ENCODE peak calls at places on chromosome 9, in seven cellular contexts. One of them, this sample, is unnamed.

GRCh38 chr9:87498046-87498815 is 564 bp downstream of the DAPK1 start:
- DNase-seq in adrenal gland: no peak
- DNase-seq in right lobe of liver: peak; percentile 66
- DNase-seq in breast epithelium: no peak
- DNase-seq in heart left ventricle: peak; percentile 45
- DNase-seq in A549: peak; percentile 69
- DNase-seq in NB4: no peak
- DNase-seq in this sample: peak; percentile 83

GRCh38 chr9:126456802-126457547 is 130.3 kb downstream of the MVB12B start:
- DNase-seq in NB4: no peak
- DNase-seq in breast epithelium: no peak
- DNase-seq in heart left ventricle: no peak
- DNase-seq in right lobe of liver: peak; percentile 34
- DNase-seq in A549: no peak
- DNase-seq in adrenal gland: no peak
- DNase-seq in this sample: peak; percentile 30

GRCh38 chr9:130765135-130766030 is 69.7 kb upstream of the ABL1 start:
- DNase-seq in right lobe of liver: no peak
- DNase-seq in breast epithelium: no peak
- DNase-seq in heart left ventricle: no peak
- DNase-seq in NB4: no peak
- DNase-seq in A549: no peak
- DNase-seq in adrenal gland: no peak
- DNase-seq in this sample: no peak

GRCh38 chr9:116223926-116224325 is 70.3 kb downstream of the PAPPA start:
- DNase-seq in right lobe of liver: no peak
- DNase-seq in A549: no peak
- DNase-seq in breast epithelium: no peak
- DNase-seq in adrenal gland: no peak
- DNase-seq in heart left ventricle: no peak
- DNase-seq in NB4: no peak
- DNase-seq in this sample: no peak

GRCh38 chr9:130321539-130321938 is 56.0 kb downstream of the HMCN2 start:
- DNase-seq in A549: no peak
- DNase-seq in heart left ventricle: no peak
- DNase-seq in right lobe of liver: no peak
- DNase-seq in breast epithelium: no peak
- DNase-seq in NB4: no peak
- DNase-seq in adrenal gland: no peak
- DNase-seq in this sample: no peak

GRCh38 chr9:99309540-99309939 is 87.5 kb downstream of the SEC61B start:
- DNase-seq in right lobe of liver: no peak
- DNase-seq in heart left ventricle: no peak
- DNase-seq in NB4: no peak
- DNase-seq in adrenal gland: no peak
- DNase-seq in breast epithelium: no peak
- DNase-seq in A549: no peak
- DNase-seq in this sample: no peak

GRCh38 chr9:304106-304505 is 89.4 kb downstream of the DOCK8 start:
- DNase-seq in heart left ventricle: no peak
- DNase-seq in adrenal gland: no peak
- DNase-seq in A549: no peak
- DNase-seq in right lobe of liver: no peak
- DNase-seq in NB4: no peak
- DNase-seq in breast epithelium: peak; percentile 70
- DNase-seq in this sample: no peak

GRCh38 chr9:126230692-126231091 is 95.9 kb upstream of the MVB12B start:
- DNase-seq in NB4: no peak
- DNase-seq in breast epithelium: no peak
- DNase-seq in heart left ventricle: no peak
- DNase-seq in adrenal gland: no peak
- DNase-seq in right lobe of liver: no peak
- DNase-seq in A549: no peak
- DNase-seq in this sample: no peak

GRCh38 chr9:130905902-130906726 is 9.5 kb upstream of the QRFP start:
- DNase-seq in heart left ventricle: no peak
- DNase-seq in NB4: no peak
- DNase-seq in right lobe of liver: no peak
- DNase-seq in adrenal gland: no peak
- DNase-seq in A549: no peak
- DNase-seq in breast epithelium: no peak
- DNase-seq in this sample: no peak

GRCh38 chr9:37220971-37221370 is 100.6 kb downstream of the ZCCHC7 start:
- DNase-seq in right lobe of liver: no peak
- DNase-seq in heart left ventricle: no peak
- DNase-seq in adrenal gland: no peak
- DNase-seq in A549: no peak
- DNase-seq in NB4: no peak
- DNase-seq in breast epithelium: no peak
- DNase-seq in this sample: no peak

GRCh38 chr9:14692536-14692917 is 705 bp downstream of the ZDHHC21 start:
- DNase-seq in heart left ventricle: no peak
- DNase-seq in A549: peak; percentile 5
- DNase-seq in right lobe of liver: no peak
- DNase-seq in NB4: peak; percentile 30
- DNase-seq in adrenal gland: no peak
- DNase-seq in breast epithelium: no peak
- DNase-seq in this sample: no peak

GRCh38 chr9:14690986-14691730 is 2.1 kb downstream of the ZDHHC21 start:
- DNase-seq in adrenal gland: no peak
- DNase-seq in heart left ventricle: no peak
- DNase-seq in NB4: peak; percentile 28
- DNase-seq in right lobe of liver: no peak
- DNase-seq in A549: no peak
- DNase-seq in breast epithelium: no peak
- DNase-seq in this sample: no peak

GRCh38 chr9:14692918-14693861 is at the start of gene ZDHHC21:
- DNase-seq in adrenal gland: peak; percentile 70
- DNase-seq in NB4: peak; percentile 82
- DNase-seq in heart left ventricle: peak; percentile 81
- DNase-seq in breast epithelium: peak; percentile 36
- DNase-seq in right lobe of liver: peak; percentile 83
- DNase-seq in A549: peak; percentile 28
- DNase-seq in this sample: peak; percentile 94
- TF ChIP-seq POLR2A in adrenal gland: no peak
- TF ChIP-seq POLR2A in NB4: no peak
- TF ChIP-seq POLR2A in heart left ventricle: no peak
- TF ChIP-seq POLR2A in breast epithelium: no peak
- TF ChIP-seq POLR2A in right lobe of liver: no peak
- TF ChIP-seq POLR2A in A549: peak; percentile 59
- TF ChIP-seq POLR2A in this sample: peak; percentile 37

GRCh38 chr9:89592963-89593775 is 11.6 kb upstream of the GADD45G start:
- DNase-seq in adrenal gland: no peak
- DNase-seq in right lobe of liver: no peak
- DNase-seq in breast epithelium: no peak
- DNase-seq in NB4: peak; percentile 9
- DNase-seq in A549: no peak
- DNase-seq in heart left ventricle: no peak
- DNase-seq in this sample: no peak
- TF ChIP-seq CTCF in adrenal gland: no peak
- TF ChIP-seq CTCF in right lobe of liver: no peak
- TF ChIP-seq CTCF in breast epithelium: no peak
- TF ChIP-seq CTCF in NB4: no peak
- TF ChIP-seq CTCF in A549: no peak
- TF ChIP-seq CTCF in heart left ventricle: no peak
- TF ChIP-seq CTCF in this sample: no peak

GRCh38 chr9:120878188-120879130 is 1.5 kb upstream of the PHF19 start:
- DNase-seq in adrenal gland: no peak
- DNase-seq in right lobe of liver: no peak
- DNase-seq in A549: no peak
- DNase-seq in heart left ventricle: no peak
- DNase-seq in NB4: peak; percentile 51
- DNase-seq in breast epithelium: no peak
- DNase-seq in this sample: no peak
- TF ChIP-seq POLR2A in adrenal gland: no peak
- TF ChIP-seq POLR2A in right lobe of liver: no peak
- TF ChIP-seq POLR2A in A549: no peak
- TF ChIP-seq POLR2A in heart left ventricle: no peak
- TF ChIP-seq POLR2A in NB4: no peak
- TF ChIP-seq POLR2A in breast epithelium: no peak
- TF ChIP-seq POLR2A in this sample: no peak

GRCh38 chr9:22037954-22038690 is 29.0 kb upstream of the CDKN2B start:
- DNase-seq in adrenal gland: no peak
- DNase-seq in heart left ventricle: no peak
- DNase-seq in NB4: no peak
- DNase-seq in A549: no peak
- DNase-seq in breast epithelium: no peak
- DNase-seq in right lobe of liver: no peak
- DNase-seq in this sample: no peak
- TF ChIP-seq CTCF in adrenal gland: peak; percentile 47
- TF ChIP-seq CTCF in heart left ventricle: peak; percentile 62
- TF ChIP-seq CTCF in NB4: no peak
- TF ChIP-seq CTCF in A549: no peak
- TF ChIP-seq CTCF in breast epithelium: peak; percentile 35
- TF ChIP-seq CTCF in right lobe of liver: peak; percentile 36
- TF ChIP-seq CTCF in this sample: peak; percentile 49

DNA sequence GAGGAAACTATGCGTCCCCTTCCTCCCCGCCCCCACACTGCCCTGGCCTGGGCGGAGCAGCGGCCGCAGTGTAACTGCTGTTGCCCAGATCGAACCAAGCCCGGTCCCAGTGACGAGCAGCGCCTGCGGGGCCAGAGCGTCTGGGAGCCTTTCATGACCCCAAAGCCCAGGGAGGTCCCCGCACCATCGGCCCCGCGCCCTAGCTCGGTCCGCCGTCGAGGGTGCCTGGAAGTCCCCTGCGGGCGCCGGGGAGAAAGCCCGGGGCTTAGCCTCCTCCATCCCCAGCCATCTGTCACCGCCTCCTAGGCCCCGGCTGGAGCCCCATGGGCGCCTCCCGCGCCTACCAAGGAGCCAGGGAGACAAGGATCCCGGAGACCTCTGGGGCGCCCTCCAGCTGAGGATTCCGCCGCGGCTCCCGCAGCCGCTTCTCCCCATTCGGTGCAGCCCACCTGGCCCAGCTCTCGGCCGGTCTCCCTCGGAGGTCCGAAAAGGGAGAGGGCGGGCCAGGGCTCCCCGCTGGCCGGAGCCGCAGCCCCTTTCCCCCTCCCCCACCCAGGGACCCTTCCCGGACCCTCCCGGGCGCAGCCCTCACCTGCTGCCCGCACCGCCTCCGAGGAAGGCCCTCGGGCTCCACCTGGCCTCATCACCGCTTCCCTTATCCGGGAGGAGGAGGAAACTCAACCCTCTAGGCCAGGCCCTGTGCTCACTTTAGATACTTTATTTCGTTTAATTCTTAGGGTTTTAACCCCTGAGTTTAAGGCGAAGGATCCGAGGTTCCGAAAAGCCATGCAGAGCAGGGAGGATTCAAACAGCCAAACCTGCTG is 45.6 kb downstream of the APTX start:
- DNase-seq in right lobe of liver: peak; percentile 55
- DNase-seq in NB4: no peak
- DNase-seq in A549: no peak
- DNase-seq in heart left ventricle: no peak
- DNase-seq in breast epithelium: no peak
- DNase-seq in adrenal gland: no peak
- DNase-seq in this sample: no peak
- TF ChIP-seq POLR2A in right lobe of liver: no peak
- TF ChIP-seq POLR2A in NB4: no peak
- TF ChIP-seq POLR2A in A549: no peak
- TF ChIP-seq POLR2A in heart left ventricle: no peak
- TF ChIP-seq POLR2A in breast epithelium: no peak
- TF ChIP-seq POLR2A in adrenal gland: no peak
- TF ChIP-seq POLR2A in this sample: no peak

DNA sequence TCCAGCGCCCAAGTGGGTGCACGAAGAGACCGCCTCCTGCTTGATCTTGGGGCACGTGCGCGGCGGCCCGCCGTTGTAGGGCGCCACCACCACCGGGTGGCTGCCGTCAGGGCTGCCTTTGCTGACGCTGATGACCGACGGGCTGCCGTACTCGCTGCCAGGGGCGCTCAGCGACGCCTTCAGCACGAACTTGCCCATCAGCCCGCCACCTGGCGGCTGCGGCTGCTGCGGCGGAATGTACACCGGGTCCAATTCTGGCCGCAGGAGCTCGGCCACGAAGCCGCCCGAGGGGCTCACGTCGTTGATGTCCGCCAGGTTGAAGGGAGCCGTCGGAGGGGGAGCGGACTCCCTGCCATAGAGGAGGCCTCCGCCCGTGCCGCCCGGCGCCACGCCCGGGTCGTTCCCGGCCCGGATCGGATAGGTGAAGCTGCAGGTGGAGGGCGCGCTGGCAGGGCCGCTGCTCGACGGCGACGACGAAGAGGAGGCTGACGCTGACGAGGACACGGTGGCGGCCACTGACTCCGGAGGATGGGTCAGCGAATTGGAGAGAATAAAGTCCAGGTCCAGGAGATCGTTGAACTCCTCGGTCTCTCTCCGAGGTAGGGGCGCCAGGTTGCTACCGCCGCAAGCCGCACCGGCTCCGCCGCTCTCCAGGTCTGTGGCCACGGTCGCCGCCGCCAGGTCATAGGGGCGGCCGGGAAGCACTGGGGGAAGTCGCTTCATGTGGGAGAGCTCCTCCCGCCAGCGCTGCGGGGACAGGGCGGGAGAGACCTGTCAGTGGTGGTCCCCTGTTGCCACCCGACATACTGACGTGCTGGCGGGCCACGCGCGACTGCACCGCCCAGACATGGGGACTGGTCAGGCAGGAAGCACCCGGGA is 1.8 kb downstream of the KLF4 start:
- DNase-seq in A549: peak; percentile 33
- DNase-seq in adrenal gland: no peak
- DNase-seq in heart left ventricle: peak; percentile 76
- DNase-seq in NB4: no peak
- DNase-seq in breast epithelium: peak; percentile 25
- DNase-seq in right lobe of liver: peak; percentile 53
- DNase-seq in this sample: peak; percentile 87
- TF ChIP-seq CTCF in A549: peak; percentile 56
- TF ChIP-seq CTCF in adrenal gland: no peak
- TF ChIP-seq CTCF in heart left ventricle: peak; percentile 62
- TF ChIP-seq CTCF in NB4: no peak
- TF ChIP-seq CTCF in breast epithelium: peak; percentile 33
- TF ChIP-seq CTCF in right lobe of liver: peak; percentile 49
- TF ChIP-seq CTCF in this sample: peak; percentile 30

GRCh38 chr9:8857330-8858249 is 1058.0 kb upstream of the DMAC1 start:
- DNase-seq in A549: no peak
- DNase-seq in right lobe of liver: peak; percentile 72
- DNase-seq in NB4: no peak
- DNase-seq in adrenal gland: peak; percentile 27
- DNase-seq in heart left ventricle: peak; percentile 77
- DNase-seq in breast epithelium: no peak
- DNase-seq in this sample: peak; percentile 76
- TF ChIP-seq POLR2A in A549: no peak
- TF ChIP-seq POLR2A in right lobe of liver: no peak
- TF ChIP-seq POLR2A in NB4: no peak
- TF ChIP-seq POLR2A in adrenal gland: no peak
- TF ChIP-seq POLR2A in heart left ventricle: no peak
- TF ChIP-seq POLR2A in breast epithelium: no peak
- TF ChIP-seq POLR2A in this sample: no peak